ENCODE peak calls at places on chromosomes 13 and 19, in seven cellular contexts. X is fibroblast of lung, K is cardiac muscle cell, V is body of pancreas, G is IMR-90, O is adipocyte, D is MG63. E is an unnamed sample. For H3K9me3, the result is how much of the 10 kb centered on the place peaks cover.

GRCh38 chr13:59873856-59874255 is 289.9 kb downstream of the DIAPH3 start:
- DNase-seq in D (no peak), K (no peak), V (no peak), O (no peak), G (no peak), X (no peak), E (no peak)

GRCh38 chr13:20160346-20161274 is at the start of gene GJA3:
- DNase-seq in O (peak), D (peak), K (peak), X (peak), V (peak), G (peak), E (no peak)

GRCh38 chr19:54462713-54463530 is 656 bp downstream of the LENG9 start:
- DNase-seq in G (peak), X (peak), O (peak), V (peak), D (peak), K (peak), E (peak)

GRCh38 chr19:44968118-44968517 is 12.9 kb downstream of the CLPTM1 start:
- DNase-seq in O (no peak), G (no peak), D (no peak), X (no peak), V (no peak), K (no peak), E (no peak)

GRCh38 chr13:95403349-95404140 is 102.3 kb upstream of the ABCC4 start:
- DNase-seq in D (no peak), X (peak), V (no peak), O (no peak), K (peak), G (no peak), E (no peak)

GRCh38 chr19:18594096-18594823 is 5.7 kb downstream of the REX1BD start:
- DNase-seq in V (peak), X (peak), D (peak), G (peak), K (peak), O (peak), E (peak)

GRCh38 chr13:47133024-47133445 is 236.2 kb upstream of the HTR2A start:
- DNase-seq in V (no peak), K (no peak), G (no peak), D (no peak), X (peak), O (peak), E (no peak)

GRCh38 chr19:48249502-48250014 is 6.2 kb downstream of the CARD8 start:
- DNase-seq in K (no peak), G (no peak), V (peak), O (no peak), D (no peak), X (no peak), E (no peak)

GRCh38 chr13:112137144-112137543 is 70.2 kb downstream of the SOX1 start:
- DNase-seq in D (no peak), G (no peak), O (no peak), K (no peak), X (no peak), V (no peak), E (no peak)

GRCh38 chr19:42189133-42189532 is 28.3 kb downstream of the DEDD2 start:
- DNase-seq in V (no peak), D (no peak), O (no peak), K (no peak), G (no peak), X (no peak), E (peak)

GRCh38 chr13:20691616-20692015 is 11.9 kb upstream of the IL17D start:
- DNase-seq in G (no peak), V (no peak), K (no peak), X (no peak), D (no peak), O (no peak), E (no peak)

GRCh38 chr19:38515906-38516305 is 82.4 kb downstream of the RYR1 start:
- DNase-seq in V (no peak), K (no peak), O (no peak), D (no peak), X (no peak), G (no peak), E (peak)

GRCh38 chr13:110498765-110499164 is 62.8 kb downstream of the RAB20 start:
- DNase-seq in D (no peak), G (no peak), V (no peak), X (no peak), K (no peak), O (no peak), E (peak)

GRCh38 chr19:12346896-12347295 is 13.5 kb upstream of the ZNF563 start:
- DNase-seq in X (no peak), K (no peak), D (no peak), G (no peak), O (no peak), V (no peak), E (no peak)

GRCh38 chr13:111662895-111663294 is 342.5 kb downstream of the TEX29 start:
- DNase-seq in K (no peak), O (no peak), V (no peak), G (no peak), X (no peak), D (no peak), E (no peak)

GRCh38 chr13:79361299-79361698 is 44.8 kb downstream of the RBM26 start:
- DNase-seq in X (no peak), G (no peak), O (no peak), K (no peak), V (no peak), D (no peak), E (no peak)

GRCh38 chr19:49983645-49984229 is 22.8 kb upstream of the SIGLEC11 start:
- DNase-seq in D (peak), G (peak), O (peak), V (peak), K (peak), X (peak), E (no peak)

GRCh38 chr19:10593820-10594637 is 6.9 kb upstream of the AP1M2 start:
- DNase-seq in D (no peak), V (peak), G (no peak), K (no peak), O (peak), X (no peak), E (no peak)

GRCh38 chr19:5891572-5891937 is 12.0 kb downstream of the NDUFA11 start:
- DNase-seq in D (no peak), K (no peak), X (no peak), G (no peak), V (no peak), O (no peak), E (peak)

GRCh38 chr19:39599116-39599515 is 3.2 kb upstream of the LGALS13 start:
- DNase-seq in O (peak), V (no peak), X (peak), D (peak), G (peak), K (peak), E (no peak)

GRCh38 chr19:43966079-43966694 is 15.2 kb downstream of the ZNF221 start:
- DNase-seq in D (no peak), O (no peak), G (no peak), V (no peak), X (peak), K (no peak), E (no peak)
- H3K9me3 ChIP-seq in D (half or more), O (half or more), G (half or more), V (under half), X (under half), K (under half), E (under half)

GRCh38 chr19:58089846-58090245 is 8.2 kb downstream of the ZSCAN18 start:
- DNase-seq in G (no peak), D (no peak), V (no peak), O (no peak), K (no peak), X (no peak), E (peak)
- H3K9me3 ChIP-seq in G (half or more), D (under half), V (under half), O (under half), K (under half), X (under half), E (under half)

GRCh38 chr19:43910884-43911283 is 24.2 kb downstream of the ZNF45 start:
- DNase-seq in K (no peak), G (no peak), D (no peak), X (no peak), V (no peak), O (no peak), E (no peak)
- H3K9me3 ChIP-seq in K (under half), G (under half), D (under half), X (under half), V (under half), O (half or more), E (under half)

DNA sequence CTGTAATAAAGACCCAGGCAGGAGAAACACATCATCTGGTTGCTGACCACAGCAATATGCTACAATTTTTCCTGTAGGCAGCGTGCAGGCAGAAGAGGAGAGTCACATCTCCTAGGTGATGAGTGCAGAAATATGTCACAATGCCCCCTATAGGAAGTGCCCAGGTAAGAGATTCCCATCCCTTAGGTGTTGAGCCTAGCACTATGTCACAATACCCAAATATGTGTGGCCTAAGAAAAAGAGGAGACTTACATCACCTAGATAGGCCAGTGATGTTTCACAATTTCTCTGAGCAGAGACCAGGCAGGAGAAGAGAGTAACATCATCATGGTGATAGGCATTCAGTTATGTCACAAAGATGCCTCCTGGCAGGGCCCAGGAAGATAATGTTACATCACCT is 49.4 kb upstream of the ZNF728 start:
- DNase-seq in O (no peak), G (no peak), X (no peak), V (no peak), D (no peak), K (no peak), E (no peak)
- H3K9me3 ChIP-seq in O (under half), G (under half), X (under half), V (under half), D (under half), K (under half), E (under half)

E was measured in osteoblast.